ENCODE peak calls at places on chromosomes 7 and 10, in four cellular contexts. T is MM.1S, H is PC-9, X is neural progenitor cell. D is an unnamed sample. For H3F3A, the result is how much of the 10 kb centered on the place peaks cover.

GRCh38 chr10:22779331-22780019 is 65.1 kb upstream of the PIP4K2A start:
- DNase-seq in T (no peak), H (no peak), X (no peak), D (no peak)

GRCh38 chr10:119022846-119023552 is 6.5 kb upstream of the NANOS1 start:
- DNase-seq in X (no peak), T (no peak), H (peak), D (peak)

GRCh38 chr10:61901829-61902447 is 439 bp downstream of the ARID5B start:
- DNase-seq in T (peak), H (peak), X (peak), D (peak)

GRCh38 chr7:98418636-98419315 is 17.9 kb upstream of the BAIAP2L1 start:
- DNase-seq in H (peak), X (no peak), T (no peak), D (no peak)

GRCh38 chr10:43931308-43931930 is 282.7 kb upstream of the ZNF32 start:
- DNase-seq in X (no peak), T (no peak), H (no peak), D (no peak)

GRCh38 chr7:47401571-47402570 is 180.0 kb downstream of the TNS3 start:
- DNase-seq in T (no peak), X (no peak), H (no peak), D (no peak)

GRCh38 chr7:21579341-21580072 is 36.7 kb downstream of the DNAH11 start:
- DNase-seq in H (no peak), X (no peak), T (no peak), D (no peak)

GRCh38 chr7:93923291-93923690 is 1.8 kb downstream of the GNG11 start:
- DNase-seq in T (no peak), H (no peak), X (no peak), D (no peak)

GRCh38 chr10:71409516-71410104 is 12.9 kb downstream of the CDH23 start:
- DNase-seq in H (no peak), X (no peak), T (no peak), D (no peak)

GRCh38 chr10:22931948-22932347 is 4.1 kb downstream of the ARMC3 start:
- DNase-seq in H (no peak), T (no peak), X (no peak), D (no peak)

GRCh38 chr7:108109216-108109908 is 20.8 kb downstream of the LAMB4 start:
- DNase-seq in T (peak), H (no peak), X (peak), D (peak)

GRCh38 chr10:64648915-64649314 is 1127.7 kb downstream of the REEP3 start:
- DNase-seq in X (peak), T (peak), H (no peak), D (peak)

GRCh38 chr10:114635101-114635500 is 23.0 kb downstream of the ABLIM1 start:
- DNase-seq in X (no peak), H (peak), T (no peak), D (no peak)

GRCh38 chr7:11176922-11177445 is 203.3 kb downstream of the PHF14 start:
- DNase-seq in T (no peak), X (no peak), H (no peak), D (no peak)

GRCh38 chr7:29228289-29229011 is 33.9 kb downstream of the CHN2 start:
- DNase-seq in H (no peak), T (no peak), X (no peak), D (no peak)

GRCh38 chr7:116101709-116102108 is 71.1 kb upstream of the TFEC start:
- DNase-seq in T (no peak), X (no peak), H (no peak), D (no peak)

GRCh38 chr7:101363734-101364374 is 1.2 kb downstream of the COL26A1 start:
- DNase-seq in X (peak), T (peak), H (peak), D (peak)

GRCh38 chr10:34996843-34997242 is 93.3 kb downstream of the CUL2 start:
- DNase-seq in H (no peak), T (no peak), X (no peak), D (no peak)

GRCh38 chr10:6786579-6787031 is 206.5 kb upstream of the PRKCQ start:
- DNase-seq in X (no peak), H (no peak), T (no peak), D (no peak)

GRCh38 chr7:16268821-16269768 is 152.2 kb downstream of the CRPPA start:
- DNase-seq in X (no peak), H (peak), T (no peak), D (no peak)

GRCh38 chr7:24971333-24972165 is 8.4 kb downstream of the OSBPL3 start:
- DNase-seq in X (no peak), T (no peak), H (peak), D (no peak)

GRCh38 chr7:71408276-71408675 is 276.3 kb downstream of the GALNT17 start:
- DNase-seq in X (no peak), T (no peak), H (no peak), D (no peak)

GRCh38 chr7:128884561-128885369 is 22.1 kb downstream of the ATP6V1F start:
- DNase-seq in H (no peak), X (no peak), T (no peak), D (no peak)

GRCh38 chr10:66283064-66283463 is 642.8 kb upstream of the LRRTM3 start:
- DNase-seq in X (no peak), T (no peak), H (no peak), D (no peak)

GRCh38 chr10:125060851-125061556 is 99.4 kb downstream of the CTBP2 start:
- DNase-seq in H (peak), T (no peak), X (peak), D (peak)

GRCh38 chr10:88565072-88565471 is 18.0 kb downstream of the RNLS start:
- DNase-seq in X (no peak), T (peak), H (no peak), D (peak)

GRCh38 chr10:96964131-96964530 is 132.0 kb downstream of the LCOR start:
- DNase-seq in T (no peak), H (no peak), X (no peak), D (no peak)

GRCh38 chr10:519055-519715 is 170.3 kb downstream of the DIP2C start:
- DNase-seq in T (no peak), H (no peak), X (no peak), D (no peak)

GRCh38 chr10:21078410-21079329 is 181.6 kb upstream of the NEBL start:
- DNase-seq in H (peak), X (peak), T (peak), D (peak)

GRCh38 chr10:69272620-69273019 is 5.7 kb upstream of the HK1 start:
- DNase-seq in X (no peak), H (no peak), T (no peak), D (no peak)

GRCh38 chr7:77529279-77529678 is 7.8 kb upstream of the PTPN12 start:
- DNase-seq in T (no peak), H (no peak), X (no peak), D (no peak)

GRCh38 chr7:132141109-132141508 is 435.2 kb downstream of the PLXNA4 start:
- DNase-seq in H (peak), X (no peak), T (no peak), D (no peak)

GRCh38 chr10:48599830-48600134 is 5.1 kb downstream of the ARHGAP22 start:
- DNase-seq in X (no peak), T (no peak), H (no peak), D (no peak)

GRCh38 chr7:130207642-130208041 is at the start of gene SSMEM1:
- DNase-seq in X (no peak), T (no peak), H (no peak), D (no peak)

GRCh38 chr10:42970451-42971250 is 106.2 kb upstream of the RET start:
- DNase-seq in H (no peak), X (no peak), T (no peak), D (no peak)

GRCh38 chr7:17301491-17302101 is 3.1 kb downstream of the AHR start:
- DNase-seq in X (peak), H (peak), T (peak), D (peak)

GRCh38 chr10:32952094-32952493 is 5.9 kb downstream of the ITGB1 start:
- DNase-seq in H (no peak), X (no peak), T (no peak), D (no peak)

GRCh38 chr10:32954545-32955298 is 3.3 kb downstream of the ITGB1 start:
- DNase-seq in X (no peak), H (no peak), T (no peak), D (no peak)

GRCh38 chr10:32954080-32954479 is 4.0 kb downstream of the ITGB1 start:
- DNase-seq in X (no peak), H (no peak), T (no peak), D (no peak)

GRCh38 chr10:32952541-32953276 is 5.3 kb downstream of the ITGB1 start:
- DNase-seq in X (no peak), H (no peak), T (no peak), D (no peak)

DNA sequence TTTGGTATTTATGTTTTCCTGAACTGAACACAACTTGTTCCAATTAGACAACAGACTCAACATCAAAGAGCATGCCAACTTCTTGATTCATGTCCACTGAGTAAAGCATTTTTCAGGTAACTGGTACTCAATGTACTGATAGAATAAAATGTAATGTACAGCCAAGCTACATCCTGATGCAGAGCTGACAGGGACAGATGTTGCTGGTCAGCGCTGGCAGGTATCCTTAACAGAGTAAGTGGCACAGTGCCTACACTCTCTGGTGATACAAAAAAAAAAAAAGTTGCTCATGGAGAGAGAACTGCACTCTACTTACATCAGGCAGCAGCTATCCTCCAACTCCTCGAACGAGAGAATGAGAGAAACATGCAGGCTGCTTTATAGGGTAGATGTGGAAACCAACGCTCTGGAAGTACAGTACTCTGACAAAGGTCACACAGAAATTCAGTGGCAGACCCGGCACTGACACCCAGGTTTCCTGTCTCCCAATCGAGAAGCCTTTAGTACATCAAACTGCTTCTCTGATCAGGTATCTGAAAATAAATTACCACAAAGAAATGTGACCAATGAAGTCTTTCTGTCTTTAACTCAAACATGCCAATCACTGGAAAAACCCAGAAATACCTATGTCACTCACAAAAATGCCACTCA is 4.6 kb downstream of the ITGB1 start:
- DNase-seq in X (no peak), H (no peak), T (no peak), D (no peak)
- H3F3A ChIP-seq in X (under half), H (under half), T (under half), D (under half)

GRCh38 chr10:58698777-58699356 is 186.2 kb downstream of the BICC1 start:
- DNase-seq in X (peak), T (no peak), H (no peak), D (no peak)
- H3F3A ChIP-seq in X (under half), T (under half), H (under half), D (under half)

GRCh38 chr7:23476286-23477169 is 6.2 kb upstream of the IGF2BP3 start:
- DNase-seq in X (no peak), T (no peak), H (no peak), D (no peak)
- H3F3A ChIP-seq in X (half or more), T (under half), H (under half), D (under half)

GRCh38 chr10:3225589-3225988 is 53.0 kb upstream of the PITRM1 start:
- DNase-seq in X (no peak), T (no peak), H (no peak), D (no peak)
- H3F3A ChIP-seq in X (under half), T (under half), H (under half), D (under half)

GRCh38 chr10:75545333-75545732 is 113.9 kb downstream of the LRMDA start:
- DNase-seq in X (no peak), T (no peak), H (no peak), D (no peak)

GRCh38 chr10:75546004-75546403 is 114.6 kb downstream of the LRMDA start:
- DNase-seq in T (peak), H (no peak), X (no peak), D (no peak)

GRCh38 chr10:75542902-75543301 is 111.5 kb downstream of the LRMDA start:
- DNase-seq in T (no peak), H (no peak), X (peak), D (peak)

GRCh38 chr10:75544381-75544780 is 113.0 kb downstream of the LRMDA start:
- DNase-seq in X (no peak), T (no peak), H (no peak), D (no peak)

GRCh38 chr10:75544923-75545322 is 113.5 kb downstream of the LRMDA start:
- DNase-seq in X (no peak), T (no peak), H (no peak), D (no peak)
- H3F3A ChIP-seq in X (under half), T (under half), H (under half), D (under half)

GRCh38 chr10:133068111-133068740 is 19.5 kb upstream of the ADGRA1 start:
- DNase-seq in X (no peak), H (no peak), T (no peak), D (no peak)
- H3F3A ChIP-seq in X (under half), H (under half), T (under half), D (under half)

GRCh38 chr10:93383562-93383981 is 98.6 kb downstream of the MYOF start:
- DNase-seq in T (no peak), H (no peak), X (no peak), D (no peak)

GRCh38 chr10:93376372-93377296 is 105.5 kb downstream of the MYOF start:
- DNase-seq in X (peak), T (peak), H (peak), D (peak)

GRCh38 chr10:93380043-93380565 is 102.0 kb downstream of the MYOF start:
- DNase-seq in X (no peak), T (no peak), H (no peak), D (no peak)

GRCh38 chr10:93379366-93380042 is 102.6 kb downstream of the MYOF start:
- DNase-seq in T (no peak), X (no peak), H (no peak), D (no peak)

DNA sequence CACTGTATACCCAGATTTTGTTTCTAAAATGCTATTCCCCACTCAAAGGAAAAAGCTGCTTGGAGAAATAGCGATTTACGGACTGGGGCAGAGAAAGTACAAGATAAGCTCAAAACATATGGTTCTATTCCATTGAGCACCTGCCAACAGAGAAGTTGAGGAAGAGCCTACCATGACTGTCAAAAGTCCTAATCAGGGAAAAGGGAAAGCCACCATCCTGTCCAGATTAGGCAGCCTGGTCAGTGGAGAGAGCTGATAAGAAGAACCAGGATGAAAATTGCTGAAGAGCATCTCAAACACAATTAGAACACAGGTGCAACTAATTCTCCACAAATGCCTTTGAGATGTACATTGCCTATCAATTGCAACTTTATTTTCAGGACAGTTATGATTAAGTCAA is 104.1 kb downstream of the MYOF start:
- DNase-seq in X (no peak), T (no peak), H (no peak), D (no peak)
- H3F3A ChIP-seq in X (under half), T (under half), H (under half), D (under half)

GRCh38 chr7:30281263-30281662 is 3.1 kb upstream of the ZNRF2 start:
- DNase-seq in X (peak), T (no peak), H (no peak), D (peak)

GRCh38 chr7:30278849-30279505 is 5.4 kb upstream of the ZNRF2 start:
- DNase-seq in X (no peak), H (no peak), T (no peak), D (no peak)

GRCh38 chr7:30276203-30276900 is 8.0 kb upstream of the ZNRF2 start:
- DNase-seq in H (peak), T (peak), X (peak), D (peak)

GRCh38 chr7:30280631-30281030 is 3.8 kb upstream of the ZNRF2 start:
- DNase-seq in X (peak), H (no peak), T (no peak), D (no peak)

DNA sequence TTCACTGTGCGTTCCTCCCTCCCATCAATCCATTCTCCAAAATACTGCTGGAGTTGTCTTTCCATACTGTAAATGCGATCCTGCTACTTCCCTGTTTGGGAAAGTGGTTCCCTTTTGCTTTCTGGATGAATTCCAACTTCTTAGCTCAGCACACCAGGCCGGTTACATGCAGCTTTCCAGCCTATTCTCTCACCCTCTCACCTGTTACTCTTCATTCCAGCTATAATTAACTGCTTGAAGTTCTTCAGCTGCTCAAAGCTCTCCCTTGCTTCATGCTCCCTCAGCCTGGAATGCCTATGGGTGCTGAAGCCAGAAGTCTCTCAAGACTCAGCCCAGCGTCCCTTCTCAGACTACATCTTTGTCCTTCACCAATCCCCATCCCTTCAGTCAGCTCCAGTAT is 6.0 kb upstream of the ZNRF2 start:
- DNase-seq in T (no peak), X (no peak), H (no peak), D (no peak)
- H3F3A ChIP-seq in T (under half), X (under half), H (under half), D (under half)